ENCODE peak calls at places on chromosomes 7 and 10, in six cellular contexts. One of them, this sample, is unnamed. For H3K4me1, the result is how much of the 10 kb centered on the place peaks cover.

GRCh38 chr10:71789871-71790270 is 16.6 kb upstream of the VSIR start:
- DNase-seq in mammary epithelial cell: no peak
- DNase-seq in breast epithelium: no peak
- DNase-seq in GM23338: no peak
- DNase-seq in psoas muscle: no peak
- DNase-seq in heart left ventricle: no peak
- DNase-seq in this sample: no peak

GRCh38 chr10:101095550-101096213 is 33.9 kb downstream of the KAZALD1 start:
- DNase-seq in mammary epithelial cell: peak
- DNase-seq in breast epithelium: peak
- DNase-seq in GM23338: peak
- DNase-seq in psoas muscle: peak
- DNase-seq in heart left ventricle: peak
- DNase-seq in this sample: peak

GRCh38 chr10:78299861-78300453 is 266.3 kb downstream of the RPS24 start:
- DNase-seq in mammary epithelial cell: no peak
- DNase-seq in breast epithelium: no peak
- DNase-seq in GM23338: no peak
- DNase-seq in psoas muscle: peak
- DNase-seq in heart left ventricle: peak
- DNase-seq in this sample: no peak

GRCh38 chr10:88791924-88792323 is 10.6 kb upstream of the LIPM start:
- DNase-seq in mammary epithelial cell: peak
- DNase-seq in breast epithelium: no peak
- DNase-seq in GM23338: peak
- DNase-seq in psoas muscle: no peak
- DNase-seq in heart left ventricle: no peak
- DNase-seq in this sample: no peak

GRCh38 chr7:75617634-75618234 is 121.0 kb downstream of the HIP1 start:
- DNase-seq in mammary epithelial cell: no peak
- DNase-seq in breast epithelium: no peak
- DNase-seq in GM23338: no peak
- DNase-seq in psoas muscle: peak
- DNase-seq in heart left ventricle: peak
- DNase-seq in this sample: peak

GRCh38 chr7:20350518-20350951 is 19.8 kb downstream of the ITGB8 start:
- DNase-seq in mammary epithelial cell: no peak
- DNase-seq in breast epithelium: no peak
- DNase-seq in GM23338: peak
- DNase-seq in psoas muscle: no peak
- DNase-seq in heart left ventricle: no peak
- DNase-seq in this sample: no peak

GRCh38 chr7:101772508-101773306 is 44.7 kb upstream of the CUX1 start:
- DNase-seq in mammary epithelial cell: no peak
- DNase-seq in breast epithelium: no peak
- DNase-seq in GM23338: no peak
- DNase-seq in psoas muscle: no peak
- DNase-seq in heart left ventricle: no peak
- DNase-seq in this sample: no peak

GRCh38 chr10:122567056-122567660 is 6.6 kb downstream of the DMBT1 start:
- DNase-seq in mammary epithelial cell: peak
- DNase-seq in breast epithelium: no peak
- DNase-seq in GM23338: peak
- DNase-seq in psoas muscle: no peak
- DNase-seq in heart left ventricle: no peak
- DNase-seq in this sample: no peak

GRCh38 chr10:21421016-21421415 is 104.5 kb downstream of the SKIDA1 start:
- DNase-seq in mammary epithelial cell: no peak
- DNase-seq in breast epithelium: no peak
- DNase-seq in GM23338: no peak
- DNase-seq in psoas muscle: no peak
- DNase-seq in heart left ventricle: no peak
- DNase-seq in this sample: no peak

GRCh38 chr10:5888843-5889623 is 660 bp downstream of the ANKRD16 start:
- DNase-seq in mammary epithelial cell: peak
- DNase-seq in breast epithelium: no peak
- DNase-seq in GM23338: peak
- DNase-seq in psoas muscle: peak
- DNase-seq in heart left ventricle: peak
- DNase-seq in this sample: no peak

GRCh38 chr10:95183132-95183450 is 10.9 kb upstream of the ACSM6 start:
- DNase-seq in mammary epithelial cell: no peak
- DNase-seq in breast epithelium: no peak
- DNase-seq in GM23338: no peak
- DNase-seq in psoas muscle: no peak
- DNase-seq in heart left ventricle: no peak
- DNase-seq in this sample: no peak

GRCh38 chr7:13448243-13448642 is 541.2 kb downstream of the ETV1 start:
- DNase-seq in mammary epithelial cell: no peak
- DNase-seq in breast epithelium: no peak
- DNase-seq in GM23338: no peak
- DNase-seq in psoas muscle: no peak
- DNase-seq in heart left ventricle: no peak
- DNase-seq in this sample: no peak

GRCh38 chr7:70952311-70952710 is 179.6 kb upstream of the GALNT17 start:
- DNase-seq in mammary epithelial cell: no peak
- DNase-seq in breast epithelium: no peak
- DNase-seq in GM23338: no peak
- DNase-seq in psoas muscle: no peak
- DNase-seq in heart left ventricle: no peak
- DNase-seq in this sample: no peak

GRCh38 chr10:132111121-132111731 is 45.5 kb downstream of the JAKMIP3 start:
- DNase-seq in mammary epithelial cell: no peak
- DNase-seq in breast epithelium: peak
- DNase-seq in GM23338: no peak
- DNase-seq in psoas muscle: no peak
- DNase-seq in heart left ventricle: peak
- DNase-seq in this sample: no peak

GRCh38 chr10:87864497-87865059 is 1.2 kb downstream of the PTEN start:
- DNase-seq in mammary epithelial cell: peak
- DNase-seq in breast epithelium: no peak
- DNase-seq in GM23338: no peak
- DNase-seq in psoas muscle: no peak
- DNase-seq in heart left ventricle: no peak
- DNase-seq in this sample: no peak

GRCh38 chr10:98483658-98484057 is 36.9 kb upstream of the HPS1 start:
- DNase-seq in mammary epithelial cell: no peak
- DNase-seq in breast epithelium: no peak
- DNase-seq in GM23338: no peak
- DNase-seq in psoas muscle: no peak
- DNase-seq in heart left ventricle: no peak
- DNase-seq in this sample: no peak

GRCh38 chr10:98481418-98481945 is 34.7 kb upstream of the HPS1 start:
- DNase-seq in mammary epithelial cell: no peak
- DNase-seq in breast epithelium: no peak
- DNase-seq in GM23338: no peak
- DNase-seq in psoas muscle: no peak
- DNase-seq in heart left ventricle: no peak
- DNase-seq in this sample: no peak

GRCh38 chr10:98485959-98486358 is 39.2 kb upstream of the HPS1 start:
- DNase-seq in mammary epithelial cell: peak
- DNase-seq in breast epithelium: no peak
- DNase-seq in GM23338: peak
- DNase-seq in psoas muscle: no peak
- DNase-seq in heart left ventricle: no peak
- DNase-seq in this sample: no peak

GRCh38 chr10:98478430-98479222 is 31.9 kb upstream of the HPS1 start:
- DNase-seq in mammary epithelial cell: no peak
- DNase-seq in breast epithelium: no peak
- DNase-seq in GM23338: peak
- DNase-seq in psoas muscle: no peak
- DNase-seq in heart left ventricle: no peak
- DNase-seq in this sample: no peak

DNA sequence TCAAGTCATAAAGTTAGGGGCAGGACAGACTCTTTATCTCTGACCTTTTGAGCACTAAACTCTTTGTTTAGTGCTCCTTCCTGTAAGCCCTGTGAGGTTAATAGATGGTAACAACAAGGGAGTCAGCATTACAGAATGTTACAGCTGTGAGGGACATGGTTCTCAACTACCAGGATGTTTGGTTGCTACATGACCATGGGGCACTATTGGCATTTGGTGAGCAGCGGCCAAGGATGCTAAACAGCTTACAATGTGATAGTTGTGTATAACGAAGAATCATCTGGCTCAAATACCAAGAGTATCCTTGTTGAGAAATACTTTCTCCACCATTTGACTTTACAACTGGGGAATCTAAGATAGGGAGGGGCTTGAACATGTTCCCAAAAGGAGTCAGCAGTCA is 35.4 kb upstream of the HPS1 start:
- DNase-seq in mammary epithelial cell: no peak
- DNase-seq in breast epithelium: no peak
- DNase-seq in GM23338: no peak
- DNase-seq in psoas muscle: no peak
- DNase-seq in heart left ventricle: no peak
- DNase-seq in this sample: no peak
- H3K4me1 ChIP-seq in mammary epithelial cell: under half
- H3K4me1 ChIP-seq in breast epithelium: under half
- H3K4me1 ChIP-seq in GM23338: under half
- H3K4me1 ChIP-seq in psoas muscle: under half
- H3K4me1 ChIP-seq in heart left ventricle: under half
- H3K4me1 ChIP-seq in this sample: under half

GRCh38 chr10:99172130-99172738 is 63.4 kb downstream of the HPSE2 start:
- DNase-seq in mammary epithelial cell: peak
- DNase-seq in breast epithelium: no peak
- DNase-seq in GM23338: peak
- DNase-seq in psoas muscle: no peak
- DNase-seq in heart left ventricle: no peak
- DNase-seq in this sample: no peak
- TF ChIP-seq CTCF in mammary epithelial cell: peak
- TF ChIP-seq CTCF in breast epithelium: no peak
- TF ChIP-seq CTCF in GM23338: peak
- TF ChIP-seq CTCF in psoas muscle: peak
- TF ChIP-seq CTCF in heart left ventricle: peak
- TF ChIP-seq CTCF in this sample: peak

GRCh38 chr10:113965683-113966082 is 78.0 kb upstream of the ADRB1 start:
- DNase-seq in mammary epithelial cell: no peak
- DNase-seq in breast epithelium: no peak
- DNase-seq in GM23338: no peak
- DNase-seq in psoas muscle: no peak
- DNase-seq in heart left ventricle: no peak
- DNase-seq in this sample: no peak
- H3K4me1 ChIP-seq in mammary epithelial cell: under half
- H3K4me1 ChIP-seq in breast epithelium: under half
- H3K4me1 ChIP-seq in GM23338: under half
- H3K4me1 ChIP-seq in psoas muscle: under half
- H3K4me1 ChIP-seq in heart left ventricle: under half
- H3K4me1 ChIP-seq in this sample: under half

GRCh38 chr7:36083626-36084380 is 69.3 kb upstream of the EEPD1 start:
- DNase-seq in mammary epithelial cell: no peak
- DNase-seq in breast epithelium: no peak
- DNase-seq in GM23338: no peak
- DNase-seq in psoas muscle: no peak
- DNase-seq in heart left ventricle: no peak
- DNase-seq in this sample: no peak

GRCh38 chr7:36082910-36083309 is 70.1 kb upstream of the EEPD1 start:
- DNase-seq in mammary epithelial cell: no peak
- DNase-seq in breast epithelium: no peak
- DNase-seq in GM23338: peak
- DNase-seq in psoas muscle: no peak
- DNase-seq in heart left ventricle: no peak
- DNase-seq in this sample: no peak

GRCh38 chr7:36085096-36085495 is 68.0 kb upstream of the EEPD1 start:
- DNase-seq in mammary epithelial cell: no peak
- DNase-seq in breast epithelium: no peak
- DNase-seq in GM23338: no peak
- DNase-seq in psoas muscle: no peak
- DNase-seq in heart left ventricle: no peak
- DNase-seq in this sample: no peak

GRCh38 chr7:36086571-36086970 is 66.5 kb upstream of the EEPD1 start:
- DNase-seq in mammary epithelial cell: no peak
- DNase-seq in breast epithelium: no peak
- DNase-seq in GM23338: no peak
- DNase-seq in psoas muscle: no peak
- DNase-seq in heart left ventricle: no peak
- DNase-seq in this sample: no peak

DNA sequence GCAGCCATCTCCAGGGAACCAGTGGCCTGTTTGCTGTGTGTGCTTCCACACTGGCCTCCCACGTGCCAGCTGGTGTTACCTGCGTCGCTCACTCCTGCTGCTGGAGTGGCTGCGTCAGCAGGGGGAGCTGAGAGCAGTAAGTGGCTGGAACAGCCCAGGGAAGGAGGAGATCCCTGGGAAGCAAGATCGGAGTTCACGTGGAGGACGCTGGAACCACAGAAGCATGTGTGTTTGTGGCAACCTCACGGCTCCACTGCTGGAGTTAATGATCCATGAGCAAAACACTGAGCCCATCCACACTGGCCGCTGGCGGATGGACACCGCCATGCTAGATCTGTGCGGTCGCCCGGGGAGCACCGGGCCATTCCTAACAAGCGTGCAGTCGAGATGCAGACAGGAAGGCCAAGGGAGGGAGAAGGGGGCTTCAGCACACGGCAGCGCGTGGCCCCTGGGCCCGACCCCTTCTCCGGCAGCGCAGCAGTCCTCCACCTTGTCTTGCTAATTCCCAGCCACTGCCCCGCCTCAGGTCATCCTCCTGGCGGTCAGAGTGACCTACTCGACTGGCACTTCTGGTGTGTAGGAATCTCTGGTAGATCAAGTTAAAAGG is 68.5 kb upstream of the EEPD1 start:
- DNase-seq in mammary epithelial cell: no peak
- DNase-seq in breast epithelium: no peak
- DNase-seq in GM23338: peak
- DNase-seq in psoas muscle: peak
- DNase-seq in heart left ventricle: peak
- DNase-seq in this sample: no peak
- TF ChIP-seq CTCF in mammary epithelial cell: no peak
- TF ChIP-seq CTCF in breast epithelium: no peak
- TF ChIP-seq CTCF in GM23338: peak
- TF ChIP-seq CTCF in psoas muscle: peak
- TF ChIP-seq CTCF in heart left ventricle: peak
- TF ChIP-seq CTCF in this sample: no peak

This sample was measured in tibial nerve.